ENCODE peak calls at places on chromosomes 12 and 14, in seven cellular contexts. O is brain microvascular endothelial cell, A is psoas muscle, U is upper lobe of right lung, K is fibroblast of lung, G is mucosa of descending colon, Q is tibial nerve. C is an unnamed sample.
A peak's percentile ranks its signal among the peaks of the same experiment; 100 is the strongest.

GRCh38 chr14:23936084-23936829 is 17.3 kb upstream of the DHRS4 start:
- DNase-seq in K (no peak), A (no peak), U (no peak), G (no peak), Q (no peak), O (no peak), C (no peak)

GRCh38 chr14:78835052-78835451 is 664.9 kb downstream of the NRXN3 start:
- DNase-seq in A (no peak), U (no peak), G (no peak), Q (no peak), O (no peak), K (no peak), C (no peak)

GRCh38 chr12:118979763-118980406 is 1.5 kb upstream of the SRRM4 start:
- DNase-seq in G (no peak), O (peak; percentile 15), A (no peak), U (peak; percentile 63), Q (no peak), K (peak; percentile 17), C (peak; percentile 6)

GRCh38 chr14:44385906-44386305 is 121.2 kb downstream of the FSCB start:
- DNase-seq in O (no peak), A (no peak), K (no peak), G (no peak), U (no peak), Q (no peak), C (no peak)

GRCh38 chr12:60977966-60978365 is 1282.2 kb upstream of the USP15 start:
- DNase-seq in A (no peak), Q (no peak), U (no peak), O (no peak), K (no peak), G (no peak), C (no peak)

GRCh38 chr14:76844223-76844622 is 18.0 kb downstream of the LRRC74A start:
- DNase-seq in K (peak; percentile 39), G (peak; percentile 67), U (peak; percentile 74), A (peak; percentile 74), O (peak; percentile 20), Q (no peak), C (peak; percentile 14)

GRCh38 chr14:30710870-30711269 is 88.8 kb downstream of the SCFD1 start:
- DNase-seq in Q (no peak), U (no peak), G (no peak), K (peak; percentile 23), O (no peak), A (no peak), C (no peak)

GRCh38 chr12:3564861-3565260 is 73.9 kb downstream of the PRMT8 start:
- DNase-seq in G (no peak), K (no peak), O (no peak), Q (no peak), U (no peak), A (no peak), C (no peak)

GRCh38 chr12:26648584-26648983 is 184.4 kb downstream of the ITPR2 start:
- DNase-seq in K (peak; percentile 95), A (no peak), G (no peak), Q (no peak), U (no peak), O (peak; percentile 86), C (peak; percentile 62)

GRCh38 chr12:125983094-125983783 is 918.0 kb downstream of the AACS start:
- DNase-seq in K (peak; percentile 79), A (no peak), Q (peak; percentile 23), O (no peak), U (peak; percentile 74), G (no peak), C (no peak)

GRCh38 chr12:111068281-111068680 is 147.9 kb upstream of the MYL2 start:
- DNase-seq in Q (no peak), K (no peak), G (no peak), U (no peak), A (no peak), O (no peak), C (no peak)

GRCh38 chr14:50055461-50056228 is 60.7 kb downstream of the VCPKMT start:
- DNase-seq in U (peak; percentile 46), Q (no peak), G (no peak), O (no peak), K (no peak), A (peak; percentile 63), C (no peak)

GRCh38 chr14:61260939-61261776 is 20.0 kb downstream of the TMEM30B start:
- DNase-seq in G (no peak), O (peak; percentile 86), Q (no peak), K (peak; percentile 82), U (no peak), A (no peak), C (peak; percentile 96)

GRCh38 chr12:111664961-111665865 is 20.5 kb downstream of the BRAP start:
- DNase-seq in G (no peak), A (no peak), K (no peak), O (no peak), U (no peak), Q (no peak), C (no peak)

GRCh38 chr14:96953443-96953842 is 156.3 kb downstream of the VRK1 start:
- DNase-seq in A (no peak), G (no peak), Q (no peak), O (no peak), K (no peak), U (no peak), C (no peak)

GRCh38 chr14:33610121-33610520 is 340.8 kb downstream of the EGLN3 start:
- DNase-seq in K (no peak), O (no peak), G (no peak), U (no peak), A (no peak), Q (no peak), C (no peak)

GRCh38 chr12:116955382-116956021 is 44.8 kb downstream of the FBXW8 start:
- DNase-seq in U (peak; percentile 71), G (no peak), K (no peak), O (no peak), Q (no peak), A (no peak), C (no peak)

GRCh38 chr12:64884728-64885127 is 60.3 kb downstream of the TBC1D30 start:
- DNase-seq in K (no peak), Q (no peak), G (no peak), A (no peak), O (no peak), U (no peak), C (no peak)

GRCh38 chr12:64884164-64884542 is 59.7 kb downstream of the TBC1D30 start:
- DNase-seq in G (no peak), Q (no peak), U (no peak), K (no peak), A (no peak), O (no peak), C (no peak)

GRCh38 chr12:64882687-64883086 is 58.2 kb downstream of the TBC1D30 start:
- DNase-seq in U (no peak), A (no peak), O (no peak), K (no peak), Q (no peak), G (no peak), C (no peak)

DNA sequence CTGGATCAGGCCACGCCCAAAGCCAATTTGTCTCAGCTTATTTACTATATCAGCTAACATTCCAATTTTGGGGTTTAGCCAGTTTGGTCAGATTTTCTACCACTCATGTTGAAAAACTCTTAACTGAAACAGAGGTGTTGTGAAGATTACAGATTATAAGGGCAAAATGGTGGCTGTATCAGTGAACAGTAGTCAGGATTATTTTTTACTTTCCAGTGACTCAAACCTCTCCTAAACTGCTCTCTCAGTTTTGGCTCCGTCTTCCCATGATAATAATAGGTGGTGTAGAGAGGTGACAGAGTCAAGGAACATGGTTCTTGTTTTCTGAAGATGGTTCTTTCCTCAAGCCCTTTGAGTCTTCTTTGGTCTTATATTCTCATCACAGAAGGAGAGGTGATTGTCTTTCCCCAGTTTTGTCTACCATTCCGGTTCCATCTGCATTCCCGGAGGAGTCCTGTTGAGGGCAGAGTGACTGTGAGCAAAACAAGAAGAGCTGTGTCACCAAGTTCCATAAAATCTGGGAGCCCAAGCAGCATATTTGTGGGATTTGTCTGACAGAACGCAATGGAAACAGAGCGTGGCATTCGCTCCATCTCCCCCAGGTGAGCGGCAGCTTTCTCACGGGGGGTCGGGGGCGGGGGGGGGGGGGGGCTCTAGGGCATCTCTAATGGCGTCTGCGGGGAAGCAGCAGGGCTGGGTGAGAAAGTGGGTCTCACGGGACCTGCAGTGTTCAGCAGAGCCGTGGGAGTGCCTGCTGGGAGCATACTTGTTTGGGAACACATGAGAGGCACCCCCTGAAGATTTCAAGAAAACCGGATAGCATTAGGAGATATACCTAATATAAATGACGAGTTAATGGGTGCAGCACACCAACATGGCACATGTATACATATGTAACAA is 59.1 kb downstream of the TBC1D30 start:
- DNase-seq in Q (no peak), O (no peak), A (no peak), U (no peak), G (no peak), K (no peak), C (no peak)
- TF ChIP-seq CTCF in Q (no peak), O (peak; percentile 41), A (no peak), U (no peak), G (no peak), K (no peak), C (no peak)

DNA sequence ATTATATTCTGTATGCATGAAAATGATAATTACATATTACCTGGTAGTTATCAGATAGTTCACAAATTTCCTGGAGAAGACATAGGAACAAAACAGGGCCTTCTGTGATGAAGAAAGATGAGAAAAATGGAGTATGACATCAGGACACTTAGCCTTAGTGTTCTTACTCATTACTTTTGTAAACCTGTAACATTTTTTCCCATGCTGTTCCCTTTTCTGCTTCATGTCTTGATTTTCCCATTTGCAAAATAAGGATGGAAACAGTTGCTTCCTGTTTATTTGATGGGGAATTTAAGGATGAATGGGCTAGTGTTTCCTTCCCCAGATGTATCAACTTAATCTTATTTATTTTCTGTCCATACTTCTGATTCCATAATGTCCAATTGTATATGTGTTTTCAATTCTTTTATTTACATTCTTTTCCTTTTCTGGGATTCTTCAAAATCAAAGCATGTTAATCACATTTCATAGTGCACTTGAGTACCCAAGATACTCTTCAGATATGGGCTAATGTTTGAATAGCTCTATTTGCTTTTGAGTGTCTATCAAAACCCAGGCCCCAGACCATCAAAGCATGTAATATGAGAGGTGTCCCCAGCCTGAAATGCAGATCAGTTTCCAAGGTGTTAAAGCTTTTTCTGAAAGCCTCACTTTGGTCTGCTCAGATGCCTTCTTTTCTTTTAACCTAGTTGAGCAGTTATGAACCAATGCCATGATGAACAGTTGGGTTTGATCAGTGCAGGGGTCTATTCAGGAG is 260.5 kb downstream of the RAD51B start:
- DNase-seq in Q (no peak), K (no peak), G (no peak), O (no peak), A (no peak), U (no peak), C (no peak)
- H3K4me3 ChIP-seq in Q (no peak overlapping the region), K (no peak overlapping the region), G (no peak overlapping the region), O (no peak overlapping the region), A (no peak overlapping the region), U (no peak overlapping the region), C (no peak overlapping the region)

GRCh38 chr12:57522887-57523705 is 472 bp downstream of the MBD6 start:
- DNase-seq in O (peak; percentile 14), U (peak; percentile 89), G (peak; percentile 84), K (peak; percentile 54), A (peak; percentile 80), Q (peak; percentile 43), C (no peak)
- TF ChIP-seq CTCF in O (no peak), U (no peak), G (no peak), K (no peak), A (no peak), Q (no peak), C (no peak)

DNA sequence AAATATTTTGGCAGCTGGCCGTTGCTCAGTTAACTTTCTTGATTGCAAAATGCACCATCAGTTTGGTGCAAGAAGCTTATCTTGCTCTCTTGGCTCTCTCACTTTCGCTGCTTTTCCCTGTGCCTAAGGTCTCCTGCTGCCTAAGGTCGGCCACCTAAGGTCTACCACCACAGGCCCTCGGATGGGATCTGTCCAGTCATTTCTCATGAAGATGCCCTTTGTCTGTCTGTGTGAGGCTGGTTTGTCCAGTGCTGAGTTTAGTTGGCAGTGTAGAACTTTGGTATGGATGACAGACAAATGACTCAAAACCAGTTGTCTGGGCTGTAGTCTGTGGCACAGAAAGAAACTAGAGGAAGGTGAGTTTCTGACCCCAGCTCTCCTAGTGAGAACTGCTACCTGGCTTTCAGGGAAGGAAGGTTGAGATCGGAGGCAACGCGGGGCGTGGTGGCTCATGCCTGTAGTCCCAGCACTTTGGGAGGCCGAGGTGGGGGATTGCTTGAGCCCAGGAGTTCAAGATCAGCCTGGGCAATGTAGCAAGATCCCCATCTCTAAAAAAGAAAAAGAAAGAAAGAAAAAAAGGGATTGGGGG is 2.6 kb downstream of the MLXIP start:
- DNase-seq in A (no peak), O (no peak), Q (no peak), K (peak; percentile 62), U (no peak), G (no peak), C (no peak)
- H3K4me3 ChIP-seq in A (peak overlapping the region; percentile 97), O (peak overlapping the region; percentile 88), Q (no peak overlapping the region), K (peak overlapping the region; percentile 77), U (peak overlapping the region; percentile 81), G (peak overlapping the region; percentile 4), C (peak overlapping the region; percentile 75)